ENCODE peak calls at places on chromosomes 7 and 10, in seven cellular contexts. E, D, R, K, P, C and Y are unnamed samples.

GRCh38 chr10:112815238-112816032 is 134.6 kb upstream of the TCF7L2 start:
- DNase-seq in E (no peak), D (no peak), R (no peak), K (no peak), P (no peak), C (peak; percentile 29), Y (no peak)

GRCh38 chr7:23205861-23206510 is 24.1 kb downstream of the NUP42 start:
- DNase-seq in E (no peak), D (peak; percentile 21), R (no peak), K (no peak), P (no peak), C (no peak), Y (no peak)

GRCh38 chr10:13146383-13146782 is 15.0 kb upstream of the MCM10 start:
- DNase-seq in E (no peak), D (no peak), R (no peak), K (no peak), P (no peak), C (no peak), Y (no peak)

GRCh38 chr10:73478636-73479035 is 17.2 kb downstream of the PPP3CB start:
- DNase-seq in E (no peak), D (no peak), R (no peak), K (no peak), P (no peak), C (no peak), Y (no peak)

GRCh38 chr10:108901766-108902365 is 1021.4 kb downstream of the XPNPEP1 start:
- DNase-seq in E (no peak), D (no peak), R (no peak), K (no peak), P (no peak), C (no peak), Y (no peak)

GRCh38 chr10:94991243-94991888 is 52.9 kb downstream of the CYP2C9 start:
- DNase-seq in E (no peak), D (no peak), R (no peak), K (no peak), P (no peak), C (no peak), Y (no peak)

GRCh38 chr7:45923290-45923689 is 2.2 kb upstream of the IGFBP3 start:
- DNase-seq in E (peak; percentile 69), D (peak; percentile 73), R (peak; percentile 66), K (no peak), P (peak; percentile 33), C (peak; percentile 79), Y (peak; percentile 38)

GRCh38 chr10:725786-726185 is 36.3 kb upstream of the DIP2C start:
- DNase-seq in E (no peak), D (no peak), R (no peak), K (no peak), P (peak; percentile 2), C (peak; percentile 9), Y (no peak)

GRCh38 chr7:84744388-84744787 is 442.5 kb downstream of the SEMA3D start:
- DNase-seq in E (no peak), D (no peak), R (no peak), K (no peak), P (no peak), C (peak; percentile 5), Y (no peak)

GRCh38 chr10:102502029-102502336 is 529 bp downstream of the ACTR1A start:
- DNase-seq in E (peak; percentile 100), D (peak; percentile 100), R (peak; percentile 100), K (peak; percentile 94), P (peak; percentile 97), C (peak; percentile 100), Y (peak; percentile 96)

GRCh38 chr7:129865093-129865931 is 87.4 kb downstream of the UBE2H start:
- DNase-seq in E (no peak), D (no peak), R (no peak), K (no peak), P (no peak), C (peak; percentile 66), Y (no peak)

GRCh38 chr7:92179393-92179924 is 517 bp upstream of the LRRD1 start:
- DNase-seq in E (no peak), D (no peak), R (no peak), K (no peak), P (no peak), C (no peak), Y (no peak)

GRCh38 chr7:1290262-1291039 is 57.8 kb downstream of the UNCX start:
- DNase-seq in E (no peak), D (no peak), R (no peak), K (no peak), P (no peak), C (peak; percentile 39), Y (no peak)
- TF ChIP-seq CTCF in E (no peak), D (no peak), R (no peak), K (no peak), P (no peak), C (peak; percentile 40), Y (peak; percentile 33)

DNA sequence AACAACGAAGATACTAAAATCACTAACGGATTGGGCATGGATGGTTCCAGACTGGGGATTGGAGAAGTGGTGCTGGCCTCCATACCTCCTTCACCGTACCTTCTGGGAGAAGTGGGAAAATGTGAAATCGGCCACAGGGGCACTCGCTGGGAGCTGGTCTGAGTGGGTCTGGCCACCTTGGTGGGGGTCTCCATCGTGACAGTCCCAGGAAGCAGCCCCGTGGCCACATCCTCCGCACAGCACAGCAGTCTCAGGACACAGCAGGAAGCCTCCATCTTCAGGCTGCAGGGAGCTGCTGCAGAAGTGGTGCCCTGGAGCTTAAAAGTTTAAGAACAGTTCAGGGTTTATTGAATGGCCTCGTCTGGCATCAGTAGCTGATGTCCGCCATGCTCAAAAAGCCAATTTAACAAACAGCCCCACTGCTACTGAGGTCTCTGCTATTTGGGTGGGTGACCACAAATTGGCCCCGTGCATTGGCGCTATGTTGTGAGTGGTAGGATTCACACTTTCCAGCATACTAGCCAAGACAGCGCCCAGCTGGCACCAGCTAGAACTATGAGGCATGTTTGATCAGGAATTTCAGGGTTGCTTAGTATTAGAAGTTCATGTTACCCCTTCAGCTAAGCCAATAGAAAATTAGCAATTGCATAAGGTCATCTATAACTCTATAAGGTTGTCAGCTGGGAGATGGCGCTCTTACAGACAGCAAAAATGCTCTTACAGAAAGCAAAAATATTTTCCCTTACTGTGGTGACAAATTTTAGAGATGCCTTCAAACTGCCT is 17.1 kb downstream of the PKD1L1 start:
- DNase-seq in E (no peak), D (no peak), R (no peak), K (no peak), P (no peak), C (no peak), Y (no peak)
- H3K4me3 ChIP-seq in E (no peak overlapping the region), D (no peak overlapping the region), R (no peak overlapping the region), K (no peak overlapping the region), P (no peak overlapping the region), C (no peak overlapping the region), Y (no peak overlapping the region)

GRCh38 chr10:11437391-11438241 is 173.8 kb downstream of the USP6NL start:
- DNase-seq in E (no peak), D (no peak), R (no peak), K (no peak), P (no peak), C (no peak), Y (no peak)
- TF ChIP-seq CTCF in E (no peak), D (no peak), R (no peak), K (no peak), P (no peak), C (no peak), Y (no peak)

DNA sequence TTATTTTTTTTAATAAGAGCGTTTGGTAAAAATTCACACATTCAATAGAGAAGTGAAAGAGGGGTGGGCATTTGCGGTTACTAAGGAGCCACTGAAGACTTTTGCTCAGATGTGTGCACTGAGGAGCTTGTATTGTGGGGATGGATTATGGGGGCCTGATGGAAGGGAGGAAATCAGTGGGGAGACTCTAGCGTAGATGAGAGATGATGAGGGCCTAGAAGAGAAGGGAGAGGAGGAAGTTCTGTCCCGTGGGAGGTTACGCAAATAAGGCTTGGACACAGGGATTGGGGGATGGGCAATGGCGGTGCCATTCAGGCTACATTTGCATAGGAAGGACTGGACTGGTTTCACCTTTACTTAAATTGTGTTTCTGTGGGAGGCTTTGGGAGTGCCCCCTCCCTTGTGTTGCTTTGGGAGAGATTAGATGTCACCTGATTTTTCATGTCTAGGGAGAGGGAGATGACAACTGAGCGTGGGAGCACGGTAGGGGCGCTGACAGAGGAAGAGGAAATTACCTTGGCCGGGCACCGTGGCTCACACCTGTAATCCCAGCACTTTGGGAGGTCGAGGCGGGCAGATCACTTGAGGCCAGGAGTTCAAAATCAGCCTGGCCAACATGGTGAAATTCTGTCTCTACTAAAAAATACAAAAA is 2.2 kb upstream of the HIP1 start:
- DNase-seq in E (peak; percentile 48), D (peak; percentile 35), R (peak; percentile 35), K (peak; percentile 80), P (no peak), C (no peak), Y (no peak)
- H3K4me3 ChIP-seq in E (no peak overlapping the region), D (no peak overlapping the region), R (no peak overlapping the region), K (peak overlapping the region; percentile 21), P (no peak overlapping the region), C (no peak overlapping the region), Y (no peak overlapping the region)

GRCh38 chr10:88131561-88132139 is 268.2 kb downstream of the PTEN start:
- DNase-seq in E (peak; percentile 80), D (peak; percentile 42), R (peak; percentile 60), K (no peak), P (no peak), C (no peak), Y (no peak)
- TF ChIP-seq CTCF in E (no peak), D (peak; percentile 33), R (peak; percentile 23), K (no peak), P (no peak), C (peak; percentile 4), Y (no peak)

DNA sequence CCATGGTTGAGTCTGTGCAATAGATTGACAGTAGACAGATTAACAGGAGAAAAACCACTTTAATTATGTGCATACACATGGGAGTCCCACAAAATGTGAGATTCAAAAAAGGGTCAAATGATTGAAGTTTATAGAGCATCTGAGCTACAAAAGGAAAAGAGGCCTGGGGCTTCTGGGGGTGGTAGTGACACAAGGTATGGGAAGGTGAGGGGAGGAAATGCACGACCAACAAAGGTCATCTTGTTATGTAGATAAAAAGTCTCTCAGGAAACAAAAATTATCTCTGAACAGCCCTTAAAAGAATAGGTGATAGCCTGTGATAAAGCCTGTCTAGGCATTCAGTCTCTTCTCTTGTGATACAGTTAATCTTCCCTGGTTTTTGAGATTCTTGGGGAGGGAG is 141.7 kb downstream of the SEC23IP start:
- DNase-seq in E (no peak), D (no peak), R (no peak), K (no peak), P (no peak), C (no peak), Y (no peak)
- H3K4me3 ChIP-seq in E (no peak overlapping the region), D (no peak overlapping the region), R (no peak overlapping the region), K (no peak overlapping the region), P (no peak overlapping the region), C (no peak overlapping the region), Y (no peak overlapping the region)